ENCODE peak calls at places on chromosomes 13 and 19, in nine cellular contexts. O is Calu3; N is retina; I is activated naive CD8-positive, alpha-beta T cell treated with anti-CD3 and anti-CD28 coated beads for 36 hours; W is WTC11; P is T-cell; G is ureter; U is mucosa of gallbladder; S is DMS153. Y is an unnamed sample.

GRCh38 chr19:49333426-49334288 is 1.5 kb upstream of the CD37 start:
- DNase-seq in O (no peak), N (no peak), I (peak), W (no peak), P (peak), G (no peak), U (no peak), S (no peak), Y (no peak)

GRCh38 chr13:41384749-41385503 is 72.4 kb upstream of the RGCC start:
- DNase-seq in O (no peak), N (no peak), I (no peak), W (no peak), P (no peak), G (no peak), U (no peak), S (no peak), Y (peak)

GRCh38 chr13:65787087-65787486 is 1443.0 kb downstream of the PCDH9 start:
- DNase-seq in O (no peak), N (no peak), I (no peak), W (no peak), P (no peak), G (no peak), U (no peak), S (no peak), Y (no peak)

GRCh38 chr13:94988654-94989053 is 276.3 kb upstream of the SOX21 start:
- DNase-seq in O (no peak), N (no peak), I (no peak), W (no peak), P (no peak), G (no peak), U (no peak), S (no peak), Y (no peak)

GRCh38 chr13:106734185-106734584 is 166.2 kb upstream of the ARGLU1 start:
- DNase-seq in O (no peak), N (no peak), I (no peak), W (no peak), P (no peak), G (no peak), U (no peak), S (no peak), Y (no peak)

GRCh38 chr13:30338952-30339351 is 31.6 kb upstream of the KATNAL1 start:
- DNase-seq in O (no peak), N (no peak), I (no peak), W (no peak), P (no peak), G (no peak), U (no peak), S (no peak), Y (no peak)

GRCh38 chr13:23985846-23986245 is 88.5 kb upstream of the C1QTNF9B start:
- DNase-seq in O (no peak), N (no peak), I (no peak), W (no peak), P (no peak), G (no peak), U (no peak), S (peak), Y (peak)

GRCh38 chr13:41699759-41700158 is 242.4 kb downstream of the RGCC start:
- DNase-seq in O (no peak), N (no peak), I (no peak), W (no peak), P (no peak), G (no peak), U (no peak), S (no peak), Y (no peak)